ENCODE peak calls at places on chromosomes 5 and 9, in four cellular contexts. W is neuronal stem cell, L is PC-9, R is kidney. X is an unnamed sample.

GRCh38 chr9:115849679-115850412 is 303.7 kb upstream of the PAPPA start:
- DNase-seq in W (no peak), L (no peak), R (no peak), X (no peak)

GRCh38 chr5:14357441-14357840 is 214.3 kb downstream of the TRIO start:
- DNase-seq in W (no peak), L (no peak), R (no peak), X (no peak)

GRCh38 chr5:38323645-38324295 is 65.4 kb downstream of the EGFLAM start:
- DNase-seq in W (no peak), L (no peak), R (no peak), X (no peak)

GRCh38 chr5:149603210-149603609 is 21.9 kb downstream of the ARHGEF37 start:
- DNase-seq in W (no peak), L (no peak), R (no peak), X (no peak)

GRCh38 chr5:125499969-125500368 is 753.5 kb upstream of the ZNF608 start:
- DNase-seq in W (no peak), L (no peak), R (no peak), X (no peak)

GRCh38 chr5:92337772-92338234 is 954.7 kb upstream of the ARRDC3 start:
- DNase-seq in W (no peak), L (no peak), R (no peak), X (no peak)

GRCh38 chr9:26341545-26341944 is 551.1 kb downstream of the CAAP1 start:
- DNase-seq in W (no peak), L (no peak), R (no peak), X (no peak)

GRCh38 chr9:110939573-110939972 is 98.7 kb downstream of the LPAR1 start:
- DNase-seq in W (no peak), L (no peak), R (no peak), X (no peak)

GRCh38 chr9:131467214-131467935 is 35.3 kb upstream of the POMT1 start:
- DNase-seq in W (no peak), L (no peak), R (no peak), X (no peak)

GRCh38 chr5:43775000-43775399 is 172.0 kb downstream of the NNT start:
- DNase-seq in W (no peak), L (no peak), R (no peak), X (no peak)

GRCh38 chr9:128260340-128260739 is 15.5 kb downstream of the GOLGA2 start:
- DNase-seq in W (no peak), L (no peak), R (peak; percentile 51), X (no peak)

GRCh38 chr5:2156358-2157059 is 273.8 kb upstream of the IRX4 start:
- DNase-seq in W (no peak), L (no peak), R (peak; percentile 25), X (no peak)

GRCh38 chr5:60382761-60383160 is 317.2 kb downstream of the DEPDC1B start:
- DNase-seq in W (no peak), L (no peak), R (no peak), X (peak; percentile 14)

GRCh38 chr9:123120953-123121352 is 87.5 kb downstream of the GPR21 start:
- DNase-seq in W (no peak), L (no peak), R (no peak), X (no peak)

GRCh38 chr5:116521173-116521872 is 53.3 kb downstream of the SEMA6A start:
- DNase-seq in W (no peak), L (no peak), R (no peak), X (no peak)

GRCh38 chr5:145484195-145484594 is 350.9 kb downstream of the PRELID2 start:
- DNase-seq in W (no peak), L (no peak), R (no peak), X (no peak)

GRCh38 chr5:163964650-163965049 is 459.2 kb downstream of the MAT2B start:
- DNase-seq in W (no peak), L (no peak), R (no peak), X (no peak)

GRCh38 chr9:102867488-102867887 is 127.6 kb upstream of the CYLC2 start:
- DNase-seq in W (no peak), L (no peak), R (no peak), X (no peak)

GRCh38 chr9:90268613-90269012 is 374.0 kb downstream of the DIRAS2 start:
- DNase-seq in W (no peak), L (no peak), R (no peak), X (no peak)

GRCh38 chr5:17216176-17216973 is 1.1 kb upstream of the BASP1 start:
- DNase-seq in W (peak; percentile 87), L (peak; percentile 81), R (peak; percentile 83), X (peak; percentile 86)

GRCh38 chr9:111178361-111179043 is 140.2 kb upstream of the LPAR1 start:
- DNase-seq in W (no peak), L (no peak), R (no peak), X (no peak)

GRCh38 chr9:78567693-78568092 is 270.8 kb downstream of the PSAT1 start:
- DNase-seq in W (no peak), L (no peak), R (no peak), X (no peak)

GRCh38 chr5:95986001-95986400 is 24.4 kb upstream of the ELL2 start:
- DNase-seq in W (no peak), L (no peak), R (no peak), X (no peak)

GRCh38 chr5:143871672-143872071 is 59.7 kb downstream of the HMHB1 start:
- DNase-seq in W (no peak), L (no peak), R (no peak), X (no peak)

GRCh38 chr5:57166250-57166649 is 7.6 kb upstream of the GPBP1 start:
- DNase-seq in W (no peak), L (no peak), R (no peak), X (no peak)

GRCh38 chr5:174311531-174312269 is 266.2 kb downstream of the NSG2 start:
- DNase-seq in W (peak; percentile 76), L (peak; percentile 58), R (peak; percentile 88), X (no peak)

GRCh38 chr5:73623929-73624404 is 2.0 kb upstream of the ARHGEF28 start:
- DNase-seq in W (no peak), L (no peak), R (no peak), X (no peak)

GRCh38 chr9:20835364-20836286 is 151.6 kb downstream of the FOCAD start:
- DNase-seq in W (no peak), L (peak; percentile 2), R (no peak), X (no peak)

GRCh38 chr9:109122726-109123621 is 3.2 kb upstream of the TMEM245 start:
- DNase-seq in W (no peak), L (no peak), R (no peak), X (no peak)

GRCh38 chr9:125430611-125431305 is 169.1 kb downstream of the GAPVD1 start:
- DNase-seq in W (no peak), L (no peak), R (peak; percentile 56), X (no peak)

GRCh38 chr9:122318284-122318683 is 52.5 kb upstream of the PTGS1 start:
- DNase-seq in W (no peak), L (no peak), R (no peak), X (no peak)

GRCh38 chr5:175444905-175445456 is 999 bp upstream of the DRD1 start:
- DNase-seq in W (no peak), L (no peak), R (no peak), X (no peak)

GRCh38 chr5:115930630-115931337 is 31.5 kb upstream of the LVRN start:
- DNase-seq in W (no peak), L (no peak), R (no peak), X (no peak)

GRCh38 chr5:57219386-57219785 is 45.5 kb downstream of the GPBP1 start:
- DNase-seq in W (no peak), L (no peak), R (no peak), X (no peak)

GRCh38 chr9:92607773-92608172 is 62.2 kb downstream of the IPPK start:
- DNase-seq in W (no peak), L (no peak), R (no peak), X (peak; percentile 69)

GRCh38 chr5:123487298-123487697 is 24.7 kb upstream of the CSNK1G3 start:
- DNase-seq in W (no peak), L (no peak), R (no peak), X (no peak)

DNA sequence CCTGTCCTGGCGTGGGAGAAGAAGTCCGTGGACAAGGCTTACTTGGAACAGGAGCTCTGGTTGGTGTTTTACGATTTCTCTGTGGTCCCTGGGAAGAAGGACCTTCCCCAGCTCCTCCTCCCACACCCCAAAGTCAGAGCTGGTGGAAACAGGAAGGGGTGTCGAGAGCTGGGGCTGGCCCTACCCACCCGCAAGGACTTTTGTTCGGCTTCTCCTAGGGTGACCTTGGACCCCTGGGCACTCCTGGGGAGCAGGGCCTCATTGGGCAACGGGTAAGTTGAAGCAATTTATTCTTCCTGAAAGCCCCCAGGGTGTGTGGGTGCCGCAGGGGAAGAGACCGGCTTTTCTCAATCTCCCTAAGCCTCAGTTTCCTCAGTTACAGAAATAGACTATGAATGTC is 53.9 kb upstream of the ORM1 start:
- DNase-seq in W (no peak), L (no peak), R (peak; percentile 9), X (no peak)
- H3K36me3 ChIP-seq in W (peaks cover 4% of the 10 kb centered on the region), L (no peaks in the 10 kb centered on the region), R (no peaks in the 10 kb centered on the region), X (no peaks in the 10 kb centered on the region)

DNA sequence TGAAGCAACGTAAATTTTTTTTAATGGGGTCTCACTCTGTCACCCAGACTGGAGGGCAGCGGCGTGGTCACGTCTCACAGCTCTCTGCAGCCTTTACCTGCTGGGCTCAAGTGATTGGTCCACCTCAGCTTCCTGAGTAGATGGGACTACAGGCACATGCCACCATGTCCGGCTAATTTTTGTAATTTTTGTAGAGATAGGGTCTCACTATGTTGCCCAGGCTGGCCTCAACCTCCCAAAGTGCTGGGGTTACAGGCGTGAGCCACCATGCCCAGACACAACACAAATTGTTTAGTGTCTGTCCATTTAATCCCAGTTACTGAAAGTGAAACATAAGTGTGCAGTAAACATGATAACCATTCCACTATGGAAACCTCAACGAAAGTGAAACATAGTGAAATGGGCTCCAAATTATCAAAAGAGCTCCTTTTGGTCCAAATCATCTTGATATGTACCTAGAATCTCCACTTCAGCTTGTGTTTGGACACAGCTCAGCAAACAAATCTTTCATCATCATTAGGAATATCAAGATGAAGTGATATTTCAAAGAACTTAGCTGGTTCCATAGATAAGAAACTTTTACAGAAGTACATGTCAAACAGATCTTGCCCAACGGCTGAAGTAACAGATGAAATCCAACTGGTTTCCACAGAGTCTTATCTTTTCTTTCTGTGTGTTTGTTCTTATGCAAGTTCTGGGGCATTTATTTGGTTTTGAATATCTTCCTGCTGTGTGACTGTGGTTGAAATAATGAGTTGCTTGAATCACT is 41.2 kb upstream of the PLPP1 start:
- DNase-seq in W (no peak), L (no peak), R (no peak), X (no peak)
- H3K27ac ChIP-seq in W (no peak overlapping the region), L (no peak overlapping the region), R (peak overlapping the region; percentile 35), X (no peak overlapping the region)

GRCh38 chr9:85973238-85973637 is 32.3 kb downstream of the NAA35 start:
- DNase-seq in W (no peak), L (no peak), R (no peak), X (no peak)
- H3K36me3 ChIP-seq in W (peaks cover 1% of the 10 kb centered on the region), L (peaks cover 26% of the 10 kb centered on the region), R (peaks cover 11% of the 10 kb centered on the region), X (peaks cover 42% of the 10 kb centered on the region)

GRCh38 chr5:10768304-10768899 is 7.4 kb upstream of the DAP start:
- DNase-seq in W (no peak), L (no peak), R (no peak), X (no peak)
- H3K27ac ChIP-seq in W (no peak overlapping the region), L (no peak overlapping the region), R (no peak overlapping the region), X (no peak overlapping the region)

DNA sequence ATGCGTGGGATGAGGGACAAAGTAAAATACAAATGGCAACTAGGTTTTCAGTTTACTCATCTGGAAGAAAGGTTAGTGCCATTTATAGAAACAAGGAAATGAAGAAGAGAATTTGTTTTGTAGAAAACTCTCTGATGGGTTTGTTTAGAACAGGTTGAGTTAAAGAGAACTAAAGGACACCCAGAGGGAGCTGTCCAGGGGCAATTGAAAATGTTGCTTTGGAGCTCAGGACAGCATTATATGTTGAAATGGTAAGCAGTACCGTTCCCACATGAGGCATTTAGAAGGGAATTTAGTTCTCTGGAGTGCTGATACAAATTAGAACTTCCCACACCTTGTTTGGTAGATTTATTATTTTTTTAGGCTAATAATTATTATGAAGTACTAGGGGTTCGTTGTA is 71.5 kb downstream of the ZNF462 start:
- DNase-seq in W (no peak), L (no peak), R (no peak), X (no peak)
- H3K36me3 ChIP-seq in W (peaks cover 50% of the 10 kb centered on the region), L (no peaks in the 10 kb centered on the region), R (peaks cover 14% of the 10 kb centered on the region), X (no peaks in the 10 kb centered on the region)